ENCODE peak calls at places on chromosomes 2 and 18, in eight cellular contexts. J, H, U, M, S, D, Y and N are unnamed samples.

GRCh38 chr2:25043241-25043867 is 1.5 kb downstream of the EFR3B start:
- DNase-seq in J (peak), H (peak), U (no peak), M (peak), S (peak), D (peak), Y (peak), N (no peak)

GRCh38 chr2:155485141-155485842 is 786.8 kb downstream of the KCNJ3 start:
- DNase-seq in J (no peak), H (no peak), U (peak), M (no peak), S (no peak), D (no peak), Y (no peak), N (no peak)

GRCh38 chr2:128497461-128497860 is 178.8 kb upstream of the HS6ST1 start:
- DNase-seq in J (no peak), H (no peak), U (no peak), M (no peak), S (no peak), D (no peak), Y (no peak), N (no peak)

GRCh38 chr18:23992119-23992940 is 22.2 kb upstream of the TTC39C start:
- DNase-seq in J (peak), H (peak), U (peak), M (peak), S (no peak), D (no peak), Y (no peak), N (no peak)

GRCh38 chr2:86584164-86584913 is 21.1 kb upstream of the CHMP3 start:
- DNase-seq in J (peak), H (peak), U (peak), M (peak), S (no peak), D (no peak), Y (no peak), N (no peak)

GRCh38 chr2:181411105-181411849 is 45.9 kb upstream of the ITGA4 start:
- DNase-seq in J (no peak), H (no peak), U (no peak), M (no peak), S (peak), D (peak), Y (peak), N (no peak)

GRCh38 chr2:43129676-43130547 is 96.5 kb downstream of the ZFP36L2 start:
- DNase-seq in J (peak), H (peak), U (no peak), M (no peak), S (no peak), D (no peak), Y (no peak), N (no peak)

GRCh38 chr2:101930019-101930418 is 61.7 kb upstream of the IL1R2 start:
- DNase-seq in J (no peak), H (no peak), U (no peak), M (no peak), S (no peak), D (no peak), Y (no peak), N (no peak)

GRCh38 chr2:105118960-105119359 is 81.1 kb downstream of the MRPS9 start:
- DNase-seq in J (no peak), H (no peak), U (no peak), M (no peak), S (peak), D (peak), Y (no peak), N (no peak)

GRCh38 chr18:10454800-10455550 is 540 bp downstream of the APCDD1 start:
- DNase-seq in J (no peak), H (no peak), U (peak), M (no peak), S (peak), D (peak), Y (no peak), N (no peak)

GRCh38 chr2:226031962-226032441 is 632.5 kb downstream of the NYAP2 start:
- DNase-seq in J (peak), H (peak), U (peak), M (no peak), S (peak), D (peak), Y (no peak), N (no peak)

GRCh38 chr2:19541884-19542283 is 183.5 kb upstream of the OSR1 start:
- DNase-seq in J (no peak), H (no peak), U (peak), M (peak), S (peak), D (no peak), Y (peak), N (no peak)

GRCh38 chr2:138036522-138036921 is 72.2 kb downstream of the HNMT start:
- DNase-seq in J (no peak), H (no peak), U (no peak), M (no peak), S (no peak), D (no peak), Y (no peak), N (no peak)

GRCh38 chr18:31977270-31977872 is 34.4 kb upstream of the TRAPPC8 start:
- DNase-seq in J (peak), H (peak), U (peak), M (peak), S (peak), D (peak), Y (peak), N (no peak)

GRCh38 chr2:232343816-232344215 is 34.7 kb upstream of the ALPP start:
- DNase-seq in J (no peak), H (no peak), U (no peak), M (peak), S (no peak), D (no peak), Y (no peak), N (no peak)

GRCh38 chr2:113084249-113085000 is 16.7 kb downstream of the IL1F10 start:
- DNase-seq in J (no peak), H (no peak), U (peak), M (peak), S (no peak), D (no peak), Y (no peak), N (no peak)

GRCh38 chr18:48135436-48135966 is 205.0 kb upstream of the SMAD2 start:
- DNase-seq in J (no peak), H (no peak), U (no peak), M (no peak), S (no peak), D (no peak), Y (no peak), N (no peak)

GRCh38 chr2:175010848-175011254 is 5.7 kb upstream of the CHN1 start:
- DNase-seq in J (peak), H (peak), U (no peak), M (no peak), S (no peak), D (no peak), Y (no peak), N (no peak)

GRCh38 chr2:8435608-8436007 is 246.2 kb upstream of the ID2 start:
- DNase-seq in J (no peak), H (no peak), U (no peak), M (no peak), S (no peak), D (no peak), Y (no peak), N (no peak)

GRCh38 chr18:12839526-12840196 is 44.4 kb downstream of the PTPN2 start:
- DNase-seq in J (no peak), H (peak), U (peak), M (no peak), S (no peak), D (no peak), Y (no peak), N (no peak)

GRCh38 chr2:159101755-159102489 is 133.5 kb downstream of the TANC1 start:
- DNase-seq in J (no peak), H (no peak), U (no peak), M (no peak), S (no peak), D (no peak), Y (no peak), N (no peak)

GRCh38 chr18:13703899-13704298 is 22.5 kb downstream of the FAM210A start:
- DNase-seq in J (no peak), H (peak), U (no peak), M (peak), S (peak), D (peak), Y (no peak), N (no peak)

GRCh38 chr2:96648306-96648705 is 5.7 kb downstream of the FER1L5 start:
- DNase-seq in J (no peak), H (no peak), U (no peak), M (no peak), S (no peak), D (no peak), Y (no peak), N (no peak)

GRCh38 chr2:96637385-96638143 is 548 bp downstream of the KANSL3 start:
- DNase-seq in J (peak), H (peak), U (peak), M (peak), S (peak), D (no peak), Y (peak), N (no peak)

GRCh38 chr2:96638144-96639121 is at the start of gene KANSL3:
- DNase-seq in J (peak), H (peak), U (peak), M (peak), S (peak), D (peak), Y (peak), N (peak)

GRCh38 chr2:96647681-96648080 is 5.1 kb downstream of the FER1L5 start:
- DNase-seq in J (no peak), H (no peak), U (no peak), M (no peak), S (no peak), D (no peak), Y (no peak), N (no peak)

DNA sequence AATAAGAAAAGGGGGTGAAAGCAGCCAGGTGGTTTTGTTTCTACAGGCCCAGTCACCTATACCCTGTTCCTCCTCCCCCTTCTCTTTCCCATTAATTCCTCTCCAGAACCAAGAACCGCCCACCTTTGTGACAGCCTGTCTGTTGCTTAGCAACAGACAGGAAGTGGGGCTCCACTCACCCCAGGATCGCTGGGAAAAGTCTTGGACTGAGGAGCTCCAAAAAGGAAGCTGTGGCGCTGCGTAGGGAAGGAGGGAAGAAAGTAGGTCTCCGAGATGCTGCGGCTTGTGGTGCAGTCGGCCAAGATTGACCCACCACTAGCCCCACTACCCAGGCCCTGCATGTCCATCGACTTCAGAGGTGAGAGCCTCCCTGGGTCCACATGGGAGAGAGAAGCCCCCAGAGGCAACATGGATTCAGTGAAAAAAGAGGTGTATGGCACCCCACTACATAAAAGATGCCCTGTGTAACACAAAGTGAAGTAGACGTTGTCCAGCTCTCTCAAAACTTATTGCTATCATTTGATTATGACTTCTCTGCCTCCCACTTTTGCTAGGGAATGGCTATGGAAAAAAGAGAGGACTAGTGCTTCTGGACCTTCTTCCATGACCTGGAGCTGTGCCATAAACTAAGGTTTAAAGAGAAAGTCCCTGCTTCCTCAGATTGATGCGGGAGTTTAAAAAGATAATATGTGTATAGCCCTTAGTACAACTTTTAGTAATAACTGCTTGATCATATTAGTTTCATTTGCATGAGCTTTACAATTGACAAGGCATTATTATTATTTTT is at the start of gene FER1L5:
- DNase-seq in J (peak), H (peak), U (no peak), M (no peak), S (peak), D (peak), Y (peak), N (no peak)
- H3K9ac ChIP-seq in J (no peak), H (peak), U (no peak), M (no peak), S (peak), D (peak), Y (peak), N (no peak)

GRCh38 chr2:120737802-120738516 is 2.3 kb downstream of the GLI2 start:
- DNase-seq in J (no peak), H (no peak), U (peak), M (peak), S (peak), D (no peak), Y (no peak), N (no peak)
- H3K9ac ChIP-seq in J (peak), H (peak), U (no peak), M (peak), S (peak), D (peak), Y (peak), N (no peak)

GRCh38 chr2:223041527-223042109 is 10.4 kb upstream of the KCNE4 start:
- DNase-seq in J (no peak), H (peak), U (peak), M (peak), S (peak), D (no peak), Y (peak), N (no peak)
- H3K9ac ChIP-seq in J (peak), H (no peak), U (no peak), M (peak), S (no peak), D (no peak), Y (peak), N (peak)

DNA sequence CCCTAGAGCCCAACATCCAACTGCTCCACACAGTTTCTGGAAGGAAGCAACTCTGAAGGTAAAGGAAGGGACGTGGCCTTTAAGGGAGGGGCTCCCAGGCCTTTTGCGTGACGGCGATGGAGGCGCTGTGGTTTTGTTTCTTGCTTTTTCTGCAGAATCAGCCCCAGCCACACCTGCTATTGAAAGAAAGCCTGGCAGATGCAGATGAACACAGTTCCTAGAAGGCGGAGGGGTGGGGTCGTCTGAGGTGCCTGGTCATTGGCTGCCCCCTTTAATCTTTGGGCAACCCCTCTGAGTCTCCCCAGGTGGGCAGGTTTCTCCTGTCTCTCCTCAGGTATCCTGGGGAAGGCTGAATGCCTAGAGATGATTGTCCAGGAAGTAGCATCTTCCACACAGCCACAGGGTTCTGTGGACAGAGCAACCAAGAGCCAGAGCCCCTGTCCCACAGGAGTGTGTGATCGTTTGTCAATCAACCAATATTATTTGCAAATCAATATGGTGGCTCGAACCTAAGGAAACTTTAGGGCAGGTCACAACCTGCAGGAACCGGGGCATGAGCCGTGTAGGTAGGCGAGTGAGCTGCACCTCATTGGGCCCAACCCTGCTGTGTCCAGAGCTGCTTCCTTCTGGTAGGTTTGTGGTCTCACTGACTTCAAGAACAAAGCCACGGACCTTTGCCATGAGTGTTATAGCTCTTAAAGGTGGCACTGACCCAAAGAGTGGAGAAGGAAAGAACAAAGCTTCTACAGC is 104.4 kb downstream of the NDUFA10 start:
- DNase-seq in J (no peak), H (no peak), U (no peak), M (no peak), S (no peak), D (no peak), Y (no peak), N (no peak)
- H3K9ac ChIP-seq in J (no peak), H (no peak), U (no peak), M (no peak), S (no peak), D (no peak), Y (no peak), N (no peak)

GRCh38 chr2:96205888-96206287 is 2.7 kb downstream of the STARD7 start:
- DNase-seq in J (no peak), H (peak), U (peak), M (peak), S (no peak), D (no peak), Y (no peak), N (no peak)

GRCh38 chr2:96208144-96209010 is at the start of gene STARD7:
- DNase-seq in J (peak), H (peak), U (peak), M (peak), S (peak), D (peak), Y (peak), N (peak)

GRCh38 chr2:96209011-96209728 is 543 bp upstream of the STARD7 start:
- DNase-seq in J (no peak), H (no peak), U (no peak), M (no peak), S (no peak), D (no peak), Y (no peak), N (no peak)

GRCh38 chr2:96207778-96208143 is 866 bp downstream of the STARD7 start:
- DNase-seq in J (no peak), H (no peak), U (no peak), M (no peak), S (no peak), D (no peak), Y (no peak), N (no peak)

GRCh38 chr2:96207073-96207777 is 1.4 kb downstream of the STARD7 start:
- DNase-seq in J (peak), H (no peak), U (peak), M (peak), S (no peak), D (no peak), Y (no peak), N (no peak)
- H3K9ac ChIP-seq in J (peak), H (no peak), U (peak), M (peak), S (peak), D (peak), Y (peak), N (peak)

DNA sequence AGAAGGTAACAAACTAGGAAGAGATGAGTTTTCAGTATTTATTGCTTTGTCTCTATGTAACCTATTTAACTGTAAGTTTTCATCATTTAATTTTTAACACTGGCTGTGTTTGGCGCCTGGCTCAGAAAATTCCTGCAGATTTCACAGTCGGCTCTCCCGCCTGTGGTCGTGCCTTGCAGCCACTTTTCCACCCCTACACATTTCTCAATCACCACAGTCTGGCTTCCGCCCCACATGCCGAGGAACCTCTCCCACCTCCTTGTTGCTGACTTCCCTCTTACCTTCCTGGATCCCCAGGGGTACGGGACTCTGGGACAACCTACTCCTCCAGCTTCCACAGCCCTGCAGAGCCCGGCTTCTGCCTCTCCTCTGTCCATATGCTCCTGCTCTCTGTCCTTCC is 41.6 kb upstream of the MGAT4A start:
- DNase-seq in J (no peak), H (peak), U (no peak), M (no peak), S (no peak), D (no peak), Y (no peak), N (no peak)
- H3K9ac ChIP-seq in J (no peak), H (no peak), U (no peak), M (no peak), S (no peak), D (no peak), Y (no peak), N (no peak)

GRCh38 chr2:199302851-199303250 is 154.9 kb downstream of the SATB2 start:
- DNase-seq in J (no peak), H (peak), U (no peak), M (no peak), S (peak), D (no peak), Y (no peak), N (no peak)
- H3K9ac ChIP-seq in J (no peak), H (no peak), U (no peak), M (no peak), S (no peak), D (no peak), Y (no peak), N (no peak)